ENCODE peak calls at places on chromosomes 11 and 22, in six cellular contexts. L is mesenchymal stem cell, B is stomach, Z is ascending aorta, M is GM12878, S is mesendoderm. O is an unnamed sample. For H3K4me1, the result is how much of the 10 kb centered on the place peaks cover.

GRCh38 chr22:19619144-19620009 is 94.9 kb upstream of the SEPTIN5 start:
- DNase-seq in L (no peak), B (no peak), Z (no peak), M (peak), S (no peak), O (no peak)

GRCh38 chr22:36258750-36259619 is 6.1 kb downstream of the APOL1 start:
- DNase-seq in L (peak), B (no peak), Z (no peak), M (no peak), S (peak), O (no peak)

GRCh38 chr11:118923721-118924587 is 1.8 kb downstream of the BCL9L start:
- DNase-seq in L (no peak), B (no peak), Z (no peak), M (no peak), S (no peak), O (no peak)

GRCh38 chr22:50111056-50111455 is 21.2 kb downstream of the MOV10L1 start:
- DNase-seq in L (no peak), B (no peak), Z (no peak), M (no peak), S (no peak), O (no peak)

GRCh38 chr11:7775689-7776088 is 21.1 kb downstream of the OR5P2 start:
- DNase-seq in L (no peak), B (no peak), Z (no peak), M (no peak), S (peak), O (no peak)

GRCh38 chr11:66150140-66150539 is 80.1 kb downstream of the PACS1 start:
- DNase-seq in L (peak), B (no peak), Z (no peak), M (no peak), S (no peak), O (no peak)

GRCh38 chr11:82775736-82776346 is 42.2 kb upstream of the FAM181B start:
- DNase-seq in L (peak), B (no peak), Z (no peak), M (no peak), S (peak), O (no peak)

GRCh38 chr11:1077033-1077416 is 2.4 kb downstream of the MUC2 start:
- DNase-seq in L (no peak), B (no peak), Z (no peak), M (no peak), S (no peak), O (no peak)

GRCh38 chr11:117232022-117232878 is at the start of the genes PCSK7 and RNF214:
- DNase-seq in L (peak), B (peak), Z (no peak), M (peak), S (peak), O (no peak)

GRCh38 chr11:15911377-15912044 is 444.8 kb downstream of the SOX6 start:
- DNase-seq in L (peak), B (peak), Z (no peak), M (no peak), S (no peak), O (no peak)

GRCh38 chr11:80031014-80031565 is 590.3 kb upstream of the TENM4 start:
- DNase-seq in L (no peak), B (no peak), Z (no peak), M (no peak), S (no peak), O (no peak)

GRCh38 chr11:103773537-103773936 is 262.9 kb upstream of the DDI1 start:
- DNase-seq in L (no peak), B (no peak), Z (no peak), M (no peak), S (no peak), O (no peak)

GRCh38 chr11:71164621-71165020 is 87.8 kb downstream of the SHANK2 start:
- DNase-seq in L (no peak), B (no peak), Z (no peak), M (no peak), S (no peak), O (no peak)

GRCh38 chr11:18581825-18582224 is 6.7 kb downstream of the UEVLD start:
- DNase-seq in L (no peak), B (no peak), Z (no peak), M (no peak), S (no peak), O (no peak)

GRCh38 chr11:12674571-12674935 is 332 bp downstream of the TEAD1 start:
- DNase-seq in L (no peak), B (peak), Z (no peak), M (no peak), S (no peak), O (no peak)

GRCh38 chr11:89405629-89406028 is 85.5 kb downstream of the NOX4 start:
- DNase-seq in L (peak), B (no peak), Z (no peak), M (no peak), S (peak), O (no peak)

GRCh38 chr11:63922673-63923192 is 5.8 kb upstream of the RCOR2 start:
- DNase-seq in L (no peak), B (no peak), Z (no peak), M (no peak), S (no peak), O (no peak)

GRCh38 chr11:3939211-3939610 is 83.7 kb downstream of the STIM1 start:
- DNase-seq in L (peak), B (no peak), Z (no peak), M (no peak), S (no peak), O (no peak)

GRCh38 chr11:117176186-117176585 is 2.4 kb upstream of the SIDT2 start:
- DNase-seq in L (no peak), B (peak), Z (no peak), M (no peak), S (no peak), O (no peak)

GRCh38 chr11:113876074-113876797 is 864 bp upstream of the USP28 start:
- DNase-seq in L (no peak), B (no peak), Z (no peak), M (no peak), S (no peak), O (no peak)
- H3K4me3 ChIP-seq in L (peak), B (peak), Z (peak), M (peak), S (peak), O (peak)

GRCh38 chr11:47466701-47467250 is 17.8 kb upstream of the RAPSN start:
- DNase-seq in L (no peak), B (peak), Z (no peak), M (no peak), S (peak), O (no peak)
- H3K27ac ChIP-seq in L (peak), B (peak), Z (peak), M (no peak), S (peak), O (peak)

DNA sequence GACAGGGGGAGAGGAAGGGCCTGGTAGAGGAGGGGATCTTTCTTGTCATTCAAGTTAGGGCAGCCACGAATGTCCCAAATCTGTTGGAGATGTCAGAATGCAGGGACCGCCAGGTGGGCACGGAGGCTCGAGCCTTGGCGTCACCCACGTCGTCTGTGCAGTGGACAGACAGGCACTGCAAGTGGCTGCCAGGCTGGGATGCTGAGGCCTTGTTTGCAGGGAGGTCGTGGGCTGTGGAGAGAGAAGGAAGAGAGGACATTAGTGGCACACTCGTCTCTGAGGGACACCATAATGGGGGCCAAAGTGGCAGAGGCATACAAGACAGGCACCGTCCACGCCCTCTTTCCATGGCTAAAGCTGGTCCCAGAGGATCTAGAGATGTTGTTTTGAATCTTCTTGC is 50.7 kb downstream of the MN1 start:
- DNase-seq in L (no peak), B (no peak), Z (no peak), M (no peak), S (no peak), O (no peak)
- H3K4me1 ChIP-seq in L (under half), B (under half), Z (half or more), M (under half), S (under half), O (half or more)

GRCh38 chr11:123064268-123064657 is 2.3 kb upstream of the HSPA8 start:
- DNase-seq in L (no peak), B (no peak), Z (no peak), M (no peak), S (no peak), O (no peak)
- H3K4me3 ChIP-seq in L (no peak), B (peak), Z (peak), M (peak), S (no peak), O (no peak)

O was measured in esophagus squamous epithelium.